ENCODE peak calls at places on chromosome 16, in six cellular contexts. P is NCI-H345, H is AG09319, U is skeletal muscle cell, B is fibroblast of the aortic adventitia, L is HEK293T. W is an unnamed sample.

GRCh38 chr16:84592718-84593117 is 25.2 kb downstream of the COTL1 start:
- DNase-seq in U (no peak), B (no peak), H (no peak), P (no peak), L (no peak), W (no peak)

GRCh38 chr16:24077989-24078388 is 178.1 kb upstream of the CACNG3 start:
- DNase-seq in H (no peak), L (no peak), B (no peak), P (no peak), U (no peak), W (no peak)

GRCh38 chr16:1119766-1120611 is 23.9 kb upstream of the C1QTNF8 start:
- DNase-seq in U (no peak), H (no peak), L (no peak), P (no peak), B (no peak), W (no peak)

GRCh38 chr16:10552281-10552680 is 28.1 kb downstream of the EMP2 start:
- DNase-seq in P (no peak), U (no peak), H (no peak), B (no peak), L (no peak), W (no peak)

GRCh38 chr16:78353610-78354009 is 254.2 kb downstream of the WWOX start:
- DNase-seq in L (no peak), P (peak), B (no peak), H (no peak), U (no peak), W (no peak)

GRCh38 chr16:77838597-77839255 is 50.4 kb downstream of the VAT1L start:
- DNase-seq in P (no peak), B (no peak), H (no peak), U (no peak), L (no peak), W (no peak)

GRCh38 chr16:2331199-2331931 is 9.2 kb downstream of the ABCA3 start:
- DNase-seq in B (no peak), L (no peak), U (no peak), P (no peak), H (no peak), W (no peak)

GRCh38 chr16:85759631-85760419 is 8.9 kb upstream of the C16orf74 start:
- DNase-seq in P (no peak), L (peak), B (no peak), H (no peak), U (no peak), W (no peak)

GRCh38 chr16:27446721-27447120 is 44.7 kb downstream of the IL21R start:
- DNase-seq in H (no peak), U (no peak), L (no peak), B (no peak), P (no peak), W (no peak)

GRCh38 chr16:58198022-58198683 is at the start of gene CSNK2A2:
- DNase-seq in H (peak), U (peak), L (peak), B (peak), P (peak), W (no peak)

GRCh38 chr16:70772493-70772892 is 28.5 kb downstream of the VAC14 start:
- DNase-seq in L (no peak), H (no peak), U (no peak), B (peak), P (no peak), W (no peak)

GRCh38 chr16:27972500-27972899 is 91.0 kb downstream of the GSG1L start:
- DNase-seq in H (no peak), U (no peak), L (peak), B (peak), P (peak), W (peak)

GRCh38 chr16:23676924-23677480 is 1.7 kb upstream of the PLK1 start:
- DNase-seq in P (no peak), B (peak), U (no peak), L (no peak), H (no peak), W (no peak)

GRCh38 chr16:6131526-6132050 is 1034.0 kb upstream of the EEF2KMT start:
- DNase-seq in U (no peak), H (no peak), L (no peak), P (no peak), B (no peak), W (no peak)

GRCh38 chr16:75372236-75372856 is 61.0 kb downstream of the CFDP1 start:
- DNase-seq in L (no peak), B (peak), P (no peak), H (peak), U (peak), W (no peak)

GRCh38 chr16:86020971-86021370 is 122.0 kb downstream of the IRF8 start:
- DNase-seq in P (no peak), U (no peak), L (no peak), B (no peak), H (no peak), W (no peak)

GRCh38 chr16:48479955-48480354 is 94.7 kb upstream of the SIAH1 start:
- DNase-seq in H (no peak), P (no peak), U (peak), B (peak), L (no peak), W (no peak)

GRCh38 chr16:19245326-19245925 is 40.1 kb upstream of the CLEC19A start:
- DNase-seq in U (no peak), L (no peak), B (no peak), H (no peak), P (peak), W (no peak)

GRCh38 chr16:46948548-46949166 is 24.8 kb downstream of the DNAJA2 start:
- DNase-seq in P (no peak), L (no peak), B (no peak), U (no peak), H (no peak), W (no peak)

GRCh38 chr16:8740775-8741355 is 56.6 kb downstream of the TMEM186 start:
- DNase-seq in P (no peak), B (no peak), L (no peak), U (no peak), H (no peak), W (no peak)

GRCh38 chr16:4344659-4345438 is 6.3 kb downstream of the PAM16 start:
- DNase-seq in L (no peak), U (no peak), H (no peak), P (peak), B (peak), W (no peak)

GRCh38 chr16:85832578-85833539 is 33.4 kb downstream of the COX4I1 start:
- DNase-seq in B (no peak), L (no peak), P (no peak), U (no peak), H (no peak), W (no peak)

GRCh38 chr16:88264641-88265285 is 118.0 kb upstream of the ZNF469 start:
- DNase-seq in U (peak), H (peak), P (no peak), L (no peak), B (peak), W (peak)

GRCh38 chr16:29995330-29995910 is at the start of gene HIRIP3:
- DNase-seq in P (peak), U (peak), H (peak), B (no peak), L (peak), W (peak)